ENCODE peak calls at places on chromosome 1, in eight cellular contexts. X, A, Z, N, D, M, W and H are unnamed samples.

GRCh38 chr1:185045793-185046441 is 559 bp downstream of the RNF2 start:
- DNase-seq in X (peak), A (peak), Z (peak), N (peak), D (peak), M (peak), W (no peak), H (no peak)

GRCh38 chr1:23010734-23011449 is 4.8 kb downstream of the TEX46 start:
- DNase-seq in X (no peak), A (no peak), Z (no peak), N (no peak), D (no peak), M (peak), W (peak), H (no peak)

GRCh38 chr1:85330206-85330605 is 53.8 kb upstream of the BCL10 start:
- DNase-seq in X (no peak), A (no peak), Z (no peak), N (no peak), D (no peak), M (peak), W (peak), H (no peak)

GRCh38 chr1:94799201-94799600 is 21.0 kb upstream of the SLC44A3 start:
- DNase-seq in X (no peak), A (no peak), Z (no peak), N (no peak), D (no peak), M (peak), W (no peak), H (no peak)

GRCh38 chr1:20588634-20589225 is at the start of gene CDA:
- DNase-seq in X (no peak), A (no peak), Z (no peak), N (no peak), D (no peak), M (no peak), W (no peak), H (no peak)

GRCh38 chr1:182337736-182338571 is 53.6 kb downstream of the GLUL start:
- DNase-seq in X (no peak), A (no peak), Z (no peak), N (no peak), D (peak), M (no peak), W (no peak), H (no peak)

GRCh38 chr1:178485467-178486098 is 11.2 kb downstream of the CLEC20A start:
- DNase-seq in X (no peak), A (no peak), Z (no peak), N (no peak), D (no peak), M (peak), W (no peak), H (no peak)

GRCh38 chr1:228163004-228163753 is 2.4 kb upstream of the IBA57 start:
- DNase-seq in X (no peak), A (no peak), Z (no peak), N (no peak), D (no peak), M (peak), W (no peak), H (no peak)

GRCh38 chr1:234610582-234611152 is 689 bp upstream of the IRF2BP2 start:
- DNase-seq in X (peak), A (peak), Z (peak), N (peak), D (peak), M (peak), W (no peak), H (peak)

GRCh38 chr1:9101510-9102146 is 27.3 kb downstream of the GPR157 start:
- DNase-seq in X (no peak), A (no peak), Z (peak), N (peak), D (no peak), M (peak), W (no peak), H (no peak)

GRCh38 chr1:6419803-6420593 is at the start of gene HES2:
- DNase-seq in X (peak), A (no peak), Z (peak), N (no peak), D (no peak), M (no peak), W (no peak), H (no peak)